ENCODE peak calls at places on chromosomes 16 and 17, in four cellular contexts. One of them, this sample, is unnamed.

GRCh38 chr16:21300309-21301167 is 22.4 kb upstream of the CRYM start:
- DNase-seq in GM13977: peak; percentile 85
- DNase-seq in SK-MEL-5: peak; percentile 99
- DNase-seq in T-helper 1 cell: peak; percentile 64
- DNase-seq in this sample: peak; percentile 93

GRCh38 chr16:28846933-28847273 is 755 bp upstream of the TUFM start:
- DNase-seq in SK-MEL-5: no peak
- DNase-seq in GM13977: no peak
- DNase-seq in T-helper 1 cell: no peak
- DNase-seq in this sample: no peak

GRCh38 chr17:81681672-81682071 is 1.9 kb downstream of the ARL16 start:
- DNase-seq in T-helper 1 cell: no peak
- DNase-seq in SK-MEL-5: no peak
- DNase-seq in GM13977: no peak
- DNase-seq in this sample: no peak

GRCh38 chr16:49542391-49542891 is 168.8 kb downstream of the C16orf78 start:
- DNase-seq in GM13977: no peak
- DNase-seq in SK-MEL-5: no peak
- DNase-seq in T-helper 1 cell: no peak
- DNase-seq in this sample: no peak

GRCh38 chr16:12724216-12724615 is 79.5 kb downstream of the CPPED1 start:
- DNase-seq in GM13977: no peak
- DNase-seq in T-helper 1 cell: no peak
- DNase-seq in SK-MEL-5: no peak
- DNase-seq in this sample: no peak

GRCh38 chr17:73835605-73836004 is 191.4 kb upstream of the SDK2 start:
- DNase-seq in SK-MEL-5: no peak
- DNase-seq in T-helper 1 cell: no peak
- DNase-seq in GM13977: no peak
- DNase-seq in this sample: no peak

GRCh38 chr17:57553991-57554825 is 190.9 kb downstream of the CCDC182 start:
- DNase-seq in GM13977: no peak
- DNase-seq in T-helper 1 cell: no peak
- DNase-seq in SK-MEL-5: no peak
- DNase-seq in this sample: no peak

GRCh38 chr16:81717662-81718189 is 61.4 kb upstream of the PLCG2 start:
- DNase-seq in T-helper 1 cell: peak; percentile 50
- DNase-seq in GM13977: no peak
- DNase-seq in SK-MEL-5: no peak
- DNase-seq in this sample: peak; percentile 52

GRCh38 chr17:58329035-58329807 is 626 bp upstream of the TSPOAP1 start:
- DNase-seq in SK-MEL-5: peak; percentile 41
- DNase-seq in T-helper 1 cell: peak; percentile 90
- DNase-seq in GM13977: peak; percentile 81
- DNase-seq in this sample: peak; percentile 97